ENCODE peak calls at places on chromosomes 6 and 20, in ten cellular contexts. One of them, this sample, is unnamed.

GRCh38 chr20:23143986-23144695 is 58.0 kb upstream of the CD93 start:
- DNase-seq in fibroblast of lung: no peak
- DNase-seq in endothelial cell of umbilical vein: no peak
- DNase-seq in IMR-90: no peak
- DNase-seq in breast epithelium: no peak
- DNase-seq in neural crest cell: no peak
- DNase-seq in tibial nerve: no peak
- DNase-seq in GM12865: no peak
- DNase-seq in GM23338: no peak
- DNase-seq in progenitor cell of endocrine pancreas: no peak
- DNase-seq in this sample: no peak

GRCh38 chr20:50346372-50347347 is 156.0 kb downstream of the CEBPB start:
- DNase-seq in fibroblast of lung: peak; percentile 94
- DNase-seq in endothelial cell of umbilical vein: peak; percentile 81
- DNase-seq in IMR-90: peak; percentile 92
- DNase-seq in breast epithelium: peak; percentile 82
- DNase-seq in neural crest cell: no peak
- DNase-seq in tibial nerve: peak; percentile 80
- DNase-seq in GM12865: no peak
- DNase-seq in GM23338: no peak
- DNase-seq in progenitor cell of endocrine pancreas: no peak
- DNase-seq in this sample: no peak

GRCh38 chr6:4891171-4891570 is 112.7 kb downstream of the RPP40 start:
- DNase-seq in fibroblast of lung: no peak
- DNase-seq in endothelial cell of umbilical vein: no peak
- DNase-seq in IMR-90: no peak
- DNase-seq in breast epithelium: no peak
- DNase-seq in neural crest cell: no peak
- DNase-seq in tibial nerve: no peak
- DNase-seq in GM12865: no peak
- DNase-seq in GM23338: no peak
- DNase-seq in progenitor cell of endocrine pancreas: no peak
- DNase-seq in this sample: no peak

GRCh38 chr20:52179331-52180166 is 12.0 kb downstream of the ZFP64 start:
- DNase-seq in fibroblast of lung: no peak
- DNase-seq in endothelial cell of umbilical vein: no peak
- DNase-seq in IMR-90: no peak
- DNase-seq in breast epithelium: no peak
- DNase-seq in neural crest cell: no peak
- DNase-seq in tibial nerve: no peak
- DNase-seq in GM12865: peak; percentile 94
- DNase-seq in GM23338: no peak
- DNase-seq in progenitor cell of endocrine pancreas: no peak
- DNase-seq in this sample: no peak

GRCh38 chr20:44732327-44732726 is 13.3 kb upstream of the KCNK15 start:
- DNase-seq in fibroblast of lung: no peak
- DNase-seq in endothelial cell of umbilical vein: no peak
- DNase-seq in IMR-90: no peak
- DNase-seq in breast epithelium: no peak
- DNase-seq in neural crest cell: no peak
- DNase-seq in tibial nerve: no peak
- DNase-seq in GM12865: peak; percentile 47
- DNase-seq in GM23338: no peak
- DNase-seq in progenitor cell of endocrine pancreas: no peak
- DNase-seq in this sample: no peak

GRCh38 chr6:144150673-144151009 is 324 bp downstream of the STX11 start:
- DNase-seq in fibroblast of lung: peak; percentile 29
- DNase-seq in endothelial cell of umbilical vein: peak; percentile 56
- DNase-seq in IMR-90: peak; percentile 18
- DNase-seq in breast epithelium: no peak
- DNase-seq in neural crest cell: no peak
- DNase-seq in tibial nerve: no peak
- DNase-seq in GM12865: peak; percentile 68
- DNase-seq in GM23338: peak; percentile 83
- DNase-seq in progenitor cell of endocrine pancreas: peak; percentile 22
- DNase-seq in this sample: no peak

GRCh38 chr6:95203153-95203754 is 374.1 kb upstream of the MANEA start:
- DNase-seq in fibroblast of lung: peak; percentile 65
- DNase-seq in endothelial cell of umbilical vein: peak; percentile 6
- DNase-seq in IMR-90: peak; percentile 45
- DNase-seq in breast epithelium: no peak
- DNase-seq in neural crest cell: peak; percentile 36
- DNase-seq in tibial nerve: no peak
- DNase-seq in GM12865: peak; percentile 44
- DNase-seq in GM23338: peak; percentile 78
- DNase-seq in progenitor cell of endocrine pancreas: no peak
- DNase-seq in this sample: no peak

GRCh38 chr20:35576816-35577215 is 34.9 kb downstream of the ERGIC3 start:
- DNase-seq in fibroblast of lung: no peak
- DNase-seq in endothelial cell of umbilical vein: no peak
- DNase-seq in IMR-90: no peak
- DNase-seq in breast epithelium: no peak
- DNase-seq in neural crest cell: no peak
- DNase-seq in tibial nerve: no peak
- DNase-seq in GM12865: no peak
- DNase-seq in GM23338: no peak
- DNase-seq in progenitor cell of endocrine pancreas: no peak
- DNase-seq in this sample: no peak

GRCh38 chr6:19327684-19328083 is 509.5 kb upstream of the ID4 start:
- DNase-seq in fibroblast of lung: no peak
- DNase-seq in endothelial cell of umbilical vein: no peak
- DNase-seq in IMR-90: no peak
- DNase-seq in breast epithelium: no peak
- DNase-seq in neural crest cell: no peak
- DNase-seq in tibial nerve: no peak
- DNase-seq in GM12865: no peak
- DNase-seq in GM23338: no peak
- DNase-seq in progenitor cell of endocrine pancreas: no peak
- DNase-seq in this sample: no peak

GRCh38 chr6:89335164-89335563 is 17.4 kb downstream of the UBE2J1 start:
- DNase-seq in fibroblast of lung: no peak
- DNase-seq in endothelial cell of umbilical vein: peak; percentile 60
- DNase-seq in IMR-90: no peak
- DNase-seq in breast epithelium: no peak
- DNase-seq in neural crest cell: no peak
- DNase-seq in tibial nerve: no peak
- DNase-seq in GM12865: no peak
- DNase-seq in GM23338: no peak
- DNase-seq in progenitor cell of endocrine pancreas: no peak
- DNase-seq in this sample: no peak

GRCh38 chr6:72084992-72085569 is 198.7 kb downstream of the RIMS1 start:
- DNase-seq in fibroblast of lung: peak; percentile 47
- DNase-seq in endothelial cell of umbilical vein: peak; percentile 24
- DNase-seq in IMR-90: peak; percentile 18
- DNase-seq in breast epithelium: no peak
- DNase-seq in neural crest cell: no peak
- DNase-seq in tibial nerve: no peak
- DNase-seq in GM12865: peak; percentile 21
- DNase-seq in GM23338: peak; percentile 46
- DNase-seq in progenitor cell of endocrine pancreas: no peak
- DNase-seq in this sample: no peak

GRCh38 chr20:1734269-1734858 is 76.8 kb upstream of the SIRPG start:
- DNase-seq in fibroblast of lung: no peak
- DNase-seq in endothelial cell of umbilical vein: peak; percentile 15
- DNase-seq in IMR-90: no peak
- DNase-seq in breast epithelium: no peak
- DNase-seq in neural crest cell: no peak
- DNase-seq in tibial nerve: no peak
- DNase-seq in GM12865: peak; percentile 51
- DNase-seq in GM23338: no peak
- DNase-seq in progenitor cell of endocrine pancreas: no peak
- DNase-seq in this sample: no peak

GRCh38 chr20:38671186-38671585 is 53.1 kb upstream of the SLC32A1 start:
- DNase-seq in fibroblast of lung: no peak
- DNase-seq in endothelial cell of umbilical vein: no peak
- DNase-seq in IMR-90: no peak
- DNase-seq in breast epithelium: no peak
- DNase-seq in neural crest cell: no peak
- DNase-seq in tibial nerve: no peak
- DNase-seq in GM12865: no peak
- DNase-seq in GM23338: peak; percentile 75
- DNase-seq in progenitor cell of endocrine pancreas: no peak
- DNase-seq in this sample: no peak

GRCh38 chr6:159655409-159655988 is 37.5 kb downstream of the SOD2 start:
- DNase-seq in fibroblast of lung: no peak
- DNase-seq in endothelial cell of umbilical vein: no peak
- DNase-seq in IMR-90: no peak
- DNase-seq in breast epithelium: no peak
- DNase-seq in neural crest cell: no peak
- DNase-seq in tibial nerve: no peak
- DNase-seq in GM12865: no peak
- DNase-seq in GM23338: peak; percentile 17
- DNase-seq in progenitor cell of endocrine pancreas: no peak
- DNase-seq in this sample: no peak

GRCh38 chr20:56875052-56875663 is 246.1 kb downstream of the TFAP2C start:
- DNase-seq in fibroblast of lung: peak; percentile 20
- DNase-seq in endothelial cell of umbilical vein: no peak
- DNase-seq in IMR-90: peak; percentile 42
- DNase-seq in breast epithelium: no peak
- DNase-seq in neural crest cell: no peak
- DNase-seq in tibial nerve: no peak
- DNase-seq in GM12865: no peak
- DNase-seq in GM23338: no peak
- DNase-seq in progenitor cell of endocrine pancreas: no peak
- DNase-seq in this sample: no peak

DNA sequence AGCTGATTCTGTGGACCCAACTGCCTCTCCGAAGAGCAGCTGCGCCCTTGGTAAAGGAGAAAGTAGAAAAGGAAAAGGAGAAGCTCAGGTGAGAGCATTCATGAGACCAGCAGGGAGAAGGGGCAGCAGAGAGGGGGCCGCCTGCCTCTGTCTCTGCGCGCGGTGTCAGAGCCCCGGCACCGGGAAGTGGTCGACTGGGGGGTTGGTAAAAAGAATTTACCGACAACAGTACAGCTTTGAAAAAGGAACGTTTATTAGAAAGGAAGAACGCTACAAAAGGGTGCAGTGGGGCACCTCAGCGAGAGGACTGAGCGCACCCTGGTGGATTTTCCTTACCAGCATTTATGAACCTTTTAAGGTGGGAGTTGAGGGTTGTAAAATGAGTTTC is 61.9 kb downstream of the GPR6 start:
- DNase-seq in fibroblast of lung: peak; percentile 34
- DNase-seq in endothelial cell of umbilical vein: peak; percentile 40
- DNase-seq in IMR-90: peak; percentile 9
- DNase-seq in breast epithelium: no peak
- DNase-seq in neural crest cell: no peak
- DNase-seq in tibial nerve: no peak
- DNase-seq in GM12865: peak; percentile 67
- DNase-seq in GM23338: peak; percentile 66
- DNase-seq in progenitor cell of endocrine pancreas: no peak
- DNase-seq in this sample: peak; percentile 51
- TF ChIP-seq CTCF in fibroblast of lung: peak; percentile 48
- TF ChIP-seq CTCF in endothelial cell of umbilical vein: peak; percentile 38
- TF ChIP-seq CTCF in IMR-90: peak; percentile 37
- TF ChIP-seq CTCF in breast epithelium: peak; percentile 33
- TF ChIP-seq CTCF in neural crest cell: peak; percentile 54
- TF ChIP-seq CTCF in tibial nerve: peak; percentile 21
- TF ChIP-seq CTCF in GM12865: peak; percentile 46
- TF ChIP-seq CTCF in GM23338: peak; percentile 73
- TF ChIP-seq CTCF in progenitor cell of endocrine pancreas: peak; percentile 53
- TF ChIP-seq CTCF in this sample: no peak

GRCh38 chr6:2429460-2429859 is 184.1 kb upstream of the GMDS start:
- DNase-seq in fibroblast of lung: peak; percentile 11
- DNase-seq in endothelial cell of umbilical vein: no peak
- DNase-seq in IMR-90: peak; percentile 76
- DNase-seq in breast epithelium: no peak
- DNase-seq in neural crest cell: no peak
- DNase-seq in tibial nerve: no peak
- DNase-seq in GM12865: no peak
- DNase-seq in GM23338: no peak
- DNase-seq in progenitor cell of endocrine pancreas: no peak
- DNase-seq in this sample: no peak
- TF ChIP-seq CTCF in fibroblast of lung: no peak
- TF ChIP-seq CTCF in endothelial cell of umbilical vein: no peak
- TF ChIP-seq CTCF in IMR-90: no peak
- TF ChIP-seq CTCF in breast epithelium: no peak
- TF ChIP-seq CTCF in neural crest cell: no peak
- TF ChIP-seq CTCF in tibial nerve: no peak
- TF ChIP-seq CTCF in GM12865: no peak
- TF ChIP-seq CTCF in GM23338: no peak
- TF ChIP-seq CTCF in progenitor cell of endocrine pancreas: no peak
- TF ChIP-seq CTCF in this sample: no peak

GRCh38 chr6:28383235-28384142 is 16.1 kb downstream of the ZSCAN12 start:
- DNase-seq in fibroblast of lung: peak; percentile 95
- DNase-seq in endothelial cell of umbilical vein: peak; percentile 93
- DNase-seq in IMR-90: peak; percentile 93
- DNase-seq in breast epithelium: peak; percentile 87
- DNase-seq in neural crest cell: peak; percentile 58
- DNase-seq in tibial nerve: peak; percentile 65
- DNase-seq in GM12865: peak; percentile 86
- DNase-seq in GM23338: peak; percentile 98
- DNase-seq in progenitor cell of endocrine pancreas: peak; percentile 73
- DNase-seq in this sample: peak; percentile 39
- TF ChIP-seq CTCF in fibroblast of lung: peak; percentile 61
- TF ChIP-seq CTCF in endothelial cell of umbilical vein: peak; percentile 62
- TF ChIP-seq CTCF in IMR-90: peak; percentile 51
- TF ChIP-seq CTCF in breast epithelium: peak; percentile 40
- TF ChIP-seq CTCF in neural crest cell: peak; percentile 71
- TF ChIP-seq CTCF in tibial nerve: peak; percentile 25
- TF ChIP-seq CTCF in GM12865: peak; percentile 28
- TF ChIP-seq CTCF in GM23338: peak; percentile 62
- TF ChIP-seq CTCF in progenitor cell of endocrine pancreas: peak; percentile 62
- TF ChIP-seq CTCF in this sample: peak; percentile 44

GRCh38 chr20:54474866-54475265 is 527 bp upstream of the DOK5 start:
- DNase-seq in fibroblast of lung: no peak
- DNase-seq in endothelial cell of umbilical vein: peak; percentile 20
- DNase-seq in IMR-90: no peak
- DNase-seq in breast epithelium: no peak
- DNase-seq in neural crest cell: no peak
- DNase-seq in tibial nerve: no peak
- DNase-seq in GM12865: no peak
- DNase-seq in GM23338: peak; percentile 36
- DNase-seq in progenitor cell of endocrine pancreas: no peak
- DNase-seq in this sample: no peak

GRCh38 chr20:54477134-54477533 is 1.7 kb downstream of the DOK5 start:
- DNase-seq in fibroblast of lung: no peak
- DNase-seq in endothelial cell of umbilical vein: no peak
- DNase-seq in IMR-90: no peak
- DNase-seq in breast epithelium: no peak
- DNase-seq in neural crest cell: no peak
- DNase-seq in tibial nerve: no peak
- DNase-seq in GM12865: no peak
- DNase-seq in GM23338: no peak
- DNase-seq in progenitor cell of endocrine pancreas: no peak
- DNase-seq in this sample: no peak

GRCh38 chr20:54476336-54476928 is 1.0 kb downstream of the DOK5 start:
- DNase-seq in fibroblast of lung: no peak
- DNase-seq in endothelial cell of umbilical vein: no peak
- DNase-seq in IMR-90: no peak
- DNase-seq in breast epithelium: no peak
- DNase-seq in neural crest cell: no peak
- DNase-seq in tibial nerve: no peak
- DNase-seq in GM12865: no peak
- DNase-seq in GM23338: peak; percentile 30
- DNase-seq in progenitor cell of endocrine pancreas: no peak
- DNase-seq in this sample: no peak

GRCh38 chr20:54474046-54474445 is 1.3 kb upstream of the DOK5 start:
- DNase-seq in fibroblast of lung: no peak
- DNase-seq in endothelial cell of umbilical vein: no peak
- DNase-seq in IMR-90: no peak
- DNase-seq in breast epithelium: no peak
- DNase-seq in neural crest cell: no peak
- DNase-seq in tibial nerve: no peak
- DNase-seq in GM12865: no peak
- DNase-seq in GM23338: no peak
- DNase-seq in progenitor cell of endocrine pancreas: no peak
- DNase-seq in this sample: no peak

GRCh38 chr20:54475334-54476287 is at the start of gene DOK5:
- DNase-seq in fibroblast of lung: peak; percentile 54
- DNase-seq in endothelial cell of umbilical vein: peak; percentile 29
- DNase-seq in IMR-90: peak; percentile 12
- DNase-seq in breast epithelium: no peak
- DNase-seq in neural crest cell: peak; percentile 31
- DNase-seq in tibial nerve: peak; percentile 17
- DNase-seq in GM12865: no peak
- DNase-seq in GM23338: peak; percentile 80
- DNase-seq in progenitor cell of endocrine pancreas: peak; percentile 16
- DNase-seq in this sample: peak; percentile 36
- TF ChIP-seq CTCF in fibroblast of lung: no peak
- TF ChIP-seq CTCF in endothelial cell of umbilical vein: no peak
- TF ChIP-seq CTCF in IMR-90: no peak
- TF ChIP-seq CTCF in breast epithelium: no peak
- TF ChIP-seq CTCF in neural crest cell: no peak
- TF ChIP-seq CTCF in tibial nerve: no peak
- TF ChIP-seq CTCF in GM12865: no peak
- TF ChIP-seq CTCF in GM23338: no peak
- TF ChIP-seq CTCF in progenitor cell of endocrine pancreas: no peak
- TF ChIP-seq CTCF in this sample: no peak

This sample was measured in mesothelial cell of epicardium.